ENCODE peak calls at places on chromosomes 13 and 19, in nine cellular contexts. J is HepG2, W is GM23338, D is SK-N-SH, T is transverse colon, P is HCT116, A is sigmoid colon, I is esophagus muscularis mucosa, R is endothelial cell of umbilical vein. M is an unnamed sample.

GRCh38 chr19:21092107-21092506 is 10.1 kb downstream of the ZNF714 start:
- DNase-seq in J (peak), I (no peak), P (no peak), T (no peak), D (no peak), R (no peak), A (no peak), W (no peak), M (no peak)

GRCh38 chr19:47697863-47698609 is 15.2 kb upstream of the EHD2 start:
- DNase-seq in P (peak), T (peak), D (peak), I (no peak), A (peak), W (peak), J (peak), R (peak), M (peak)

GRCh38 chr19:53037101-53038097 is 7.1 kb upstream of the ERVV-2 start:
- DNase-seq in P (no peak), J (no peak), A (no peak), D (peak), R (peak), W (peak), T (no peak), I (no peak), M (no peak)

GRCh38 chr13:45063261-45063870 is 56.9 kb upstream of the GTF2F2 start:
- DNase-seq in T (no peak), J (no peak), D (no peak), A (no peak), I (no peak), W (no peak), R (no peak), P (no peak), M (no peak)

GRCh38 chr13:24115671-24116070 is 44.8 kb upstream of the SPATA13 start:
- DNase-seq in W (no peak), J (no peak), R (no peak), P (no peak), D (no peak), T (no peak), I (no peak), A (no peak), M (no peak)

GRCh38 chr19:6235031-6235951 is 44.5 kb downstream of the MLLT1 start:
- DNase-seq in I (no peak), T (no peak), W (no peak), A (no peak), R (no peak), D (peak), J (no peak), P (no peak), M (no peak)

GRCh38 chr19:38213911-38214625 is 10.0 kb downstream of the DPF1 start:
- DNase-seq in W (peak), P (no peak), J (no peak), T (no peak), I (no peak), A (no peak), D (no peak), R (no peak), M (no peak)

GRCh38 chr13:60268203-60268555 is 104.5 kb upstream of the DIAPH3 start:
- DNase-seq in T (no peak), D (no peak), R (no peak), I (no peak), W (no peak), P (no peak), J (no peak), A (no peak), M (no peak)

GRCh38 chr13:113635048-113635420 is 23.0 kb downstream of the ATP4B start:
- DNase-seq in W (no peak), P (no peak), I (no peak), J (no peak), D (no peak), T (no peak), R (no peak), A (no peak), M (no peak)

GRCh38 chr19:30686252-30686762 is 314.1 kb downstream of the ZNF536 start:
- DNase-seq in P (no peak), J (no peak), W (peak), T (no peak), R (no peak), I (no peak), D (peak), A (peak), M (no peak)

GRCh38 chr13:63010072-63010658 is 1594.5 kb upstream of the PCDH20 start:
- DNase-seq in I (no peak), W (peak), P (no peak), D (no peak), J (no peak), T (no peak), R (no peak), A (no peak), M (no peak)

GRCh38 chr19:18446811-18447359 is 9.0 kb upstream of the ISYNA1 start:
- DNase-seq in D (no peak), A (no peak), P (no peak), R (no peak), J (no peak), T (no peak), W (no peak), I (no peak), M (no peak)

GRCh38 chr13:67574320-67575233 is 344.4 kb upstream of the PCDH9 start:
- DNase-seq in P (no peak), R (no peak), T (no peak), W (no peak), D (no peak), I (no peak), A (no peak), J (no peak), M (no peak)

GRCh38 chr13:48158915-48159314 is 64.0 kb upstream of the MED4 start:
- DNase-seq in A (no peak), D (no peak), T (no peak), W (no peak), I (no peak), P (no peak), J (no peak), R (no peak), M (no peak)

GRCh38 chr13:27110056-27110746 is 61.4 kb downstream of the USP12 start:
- DNase-seq in I (no peak), J (no peak), T (no peak), W (no peak), A (no peak), D (no peak), R (no peak), P (no peak), M (no peak)

GRCh38 chr13:72530471-72530870 is 197.0 kb downstream of the MZT1 start:
- DNase-seq in P (no peak), I (no peak), J (no peak), W (no peak), D (no peak), R (no peak), T (no peak), A (no peak), M (no peak)

DNA sequence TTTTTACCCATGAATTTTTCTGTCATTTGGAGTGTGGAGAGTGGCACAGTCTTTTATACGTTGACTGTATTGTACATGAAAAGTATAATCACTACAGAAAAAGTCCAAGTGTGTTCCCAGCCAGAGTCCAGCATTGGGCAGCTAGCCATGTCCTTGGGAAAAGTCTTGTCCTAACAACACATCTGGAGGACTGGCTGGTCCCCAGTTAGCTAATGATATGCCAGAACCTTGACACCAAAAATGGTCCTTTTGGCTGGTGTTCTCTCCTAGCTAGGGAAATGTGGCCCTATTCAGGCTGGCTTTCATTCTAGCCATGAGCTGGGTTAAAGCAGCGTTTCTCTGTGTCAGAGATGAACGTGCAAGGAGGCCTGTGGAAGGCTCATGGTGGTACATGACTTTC is 98.9 kb downstream of the ESD start:
- DNase-seq in D (no peak), W (no peak), J (no peak), R (no peak), T (peak), P (no peak), I (no peak), A (peak), M (no peak)
- TF ChIP-seq POLR2AphosphoS5 in D (no peak), W (no peak), J (no peak), R (no peak), T (no peak), P (no peak), I (peak), A (peak), M (no peak)

GRCh38 chr19:35330475-35330874 is 1.5 kb downstream of the CD22 start:
- DNase-seq in P (no peak), D (no peak), I (no peak), A (no peak), R (no peak), J (no peak), T (peak), W (no peak), M (no peak)

GRCh38 chr19:35331551-35332214 is 2.7 kb downstream of the CD22 start:
- DNase-seq in T (no peak), J (no peak), R (no peak), D (no peak), W (no peak), P (no peak), A (no peak), I (no peak), M (no peak)

GRCh38 chr19:35328851-35329285 is at the start of gene CD22:
- DNase-seq in I (no peak), T (no peak), A (no peak), D (no peak), J (no peak), W (no peak), P (no peak), R (no peak), M (no peak)

GRCh38 chr19:35329323-35329722 is 336 bp downstream of the CD22 start:
- DNase-seq in W (no peak), I (no peak), R (no peak), A (no peak), P (no peak), T (no peak), J (no peak), D (no peak), M (no peak)

GRCh38 chr19:35327642-35328041 is 1.3 kb upstream of the CD22 start:
- DNase-seq in A (no peak), P (no peak), W (peak), D (no peak), R (no peak), T (no peak), I (no peak), J (peak), M (no peak)
- TF ChIP-seq CTCF in A (no peak), P (peak), W (peak), D (peak), R (no peak), T (no peak), I (no peak), J (peak), M (no peak)

GRCh38 chr19:54366811-54367210 is 2.1 kb upstream of the LAIR1 start:
- DNase-seq in J (no peak), P (no peak), W (no peak), I (no peak), D (no peak), R (no peak), T (no peak), A (no peak), M (no peak)

GRCh38 chr19:54369082-54369691 is 4.5 kb upstream of the LAIR1 start:
- DNase-seq in I (no peak), W (no peak), J (no peak), T (no peak), P (no peak), D (no peak), R (no peak), A (no peak), M (no peak)

GRCh38 chr19:54364775-54365257 is at the start of gene LAIR1:
- DNase-seq in I (no peak), A (no peak), D (no peak), J (no peak), W (no peak), R (no peak), P (no peak), T (peak), M (no peak)
- TF ChIP-seq POLR2AphosphoS5 in I (peak), A (peak), D (no peak), J (no peak), W (no peak), R (no peak), P (no peak), T (peak), M (no peak)

GRCh38 chr19:12244370-12244769 is 50.3 kb downstream of the ZNF44 start:
- DNase-seq in T (no peak), I (no peak), W (peak), J (peak), R (no peak), A (no peak), D (no peak), P (no peak), M (no peak)
- TF ChIP-seq CTCF in T (no peak), I (no peak), W (peak), J (peak), R (no peak), A (no peak), D (no peak), P (peak), M (no peak)

DNA sequence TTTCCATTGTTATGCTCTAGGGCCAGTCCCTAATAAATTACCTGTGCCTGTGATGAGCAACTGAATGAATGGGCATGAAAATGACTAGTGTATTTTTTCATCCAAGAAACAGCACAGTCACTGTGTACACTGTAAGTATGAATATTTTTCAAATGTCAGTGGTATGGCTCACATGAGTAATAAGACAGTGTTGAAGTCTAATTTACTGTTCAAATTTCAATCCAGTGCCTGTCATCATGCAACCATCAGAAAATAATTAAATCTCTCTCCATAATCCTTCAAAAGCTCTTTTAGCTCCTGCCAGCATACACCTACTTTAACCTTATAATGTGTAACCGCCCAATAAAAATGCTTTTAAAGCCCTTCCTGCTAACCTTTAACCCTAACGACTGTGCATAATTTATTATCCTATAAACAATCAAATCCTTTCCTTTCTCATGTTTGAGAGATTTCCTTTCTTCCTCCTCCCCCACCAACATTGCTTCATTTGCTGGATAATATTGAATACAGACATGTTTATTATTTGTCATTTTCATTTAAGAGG is 378.3 kb downstream of the GPC5 start:
- DNase-seq in T (no peak), P (no peak), A (no peak), R (no peak), J (no peak), W (no peak), D (no peak), I (no peak), M (no peak)
- TF ChIP-seq POLR2AphosphoS5 in T (no peak), P (no peak), A (no peak), R (no peak), J (no peak), W (no peak), D (no peak), I (no peak), M (no peak)

M was measured in Panc1.